ENCODE peak calls at places on chromosomes 13 and 19, in five cellular contexts. O is breast epithelium, K is tibial nerve, G is body of pancreas, C is upper lobe of left lung. A is an unnamed sample.

GRCh38 chr19:39951065-39951650 is 16.7 kb upstream of the FCGBP start:
- DNase-seq in O (no peak), K (no peak), G (no peak), C (no peak), A (no peak)

GRCh38 chr19:19372656-19373416 is 32.6 kb upstream of the GATAD2A start:
- DNase-seq in O (no peak), K (peak; percentile 25), G (peak; percentile 62), C (peak; percentile 92), A (no peak)

GRCh38 chr13:87810920-87811344 is 139.8 kb downstream of the SLITRK5 start:
- DNase-seq in O (no peak), K (no peak), G (no peak), C (no peak), A (no peak)

GRCh38 chr13:49580980-49581680 is 4.2 kb downstream of the RCBTB1 start:
- DNase-seq in O (no peak), K (no peak), G (no peak), C (no peak), A (no peak)

GRCh38 chr19:10760268-10760944 is 42.5 kb downstream of the DNM2 start:
- DNase-seq in O (no peak), K (no peak), G (no peak), C (no peak), A (no peak)

GRCh38 chr13:107808388-107808787 is 406.9 kb downstream of the LIG4 start:
- DNase-seq in O (no peak), K (no peak), G (no peak), C (no peak), A (no peak)

GRCh38 chr13:111116830-111117229 is 1.7 kb downstream of the ARHGEF7 start:
- DNase-seq in O (no peak), K (no peak), G (no peak), C (no peak), A (no peak)

GRCh38 chr13:75366380-75367280 is 115.3 kb downstream of the TBC1D4 start:
- DNase-seq in O (no peak), K (no peak), G (no peak), C (no peak), A (no peak)

GRCh38 chr13:42007844-42008243 is 40.6 kb upstream of the DGKH start:
- DNase-seq in O (no peak), K (no peak), G (no peak), C (no peak), A (no peak)

GRCh38 chr19:46766569-46767317 is 20.5 kb upstream of the STRN4 start:
- DNase-seq in O (no peak), K (no peak), G (peak; percentile 39), C (peak; percentile 66), A (no peak)

GRCh38 chr13:34432234-34432633 is 509.8 kb upstream of the NBEA start:
- DNase-seq in O (no peak), K (no peak), G (no peak), C (no peak), A (no peak)

GRCh38 chr13:92896842-92897241 is 329.8 kb upstream of the GPC6 start:
- DNase-seq in O (no peak), K (no peak), G (no peak), C (no peak), A (no peak)

GRCh38 chr13:93690139-93690538 is 463.5 kb downstream of the GPC6 start:
- DNase-seq in O (no peak), K (peak; percentile 18), G (no peak), C (no peak), A (no peak)

GRCh38 chr13:93794197-93794885 is 567.7 kb downstream of the GPC6 start:
- DNase-seq in O (no peak), K (no peak), G (no peak), C (no peak), A (no peak)

GRCh38 chr19:10228925-10229324 is 2.2 kb downstream of the S1PR2 start:
- DNase-seq in O (no peak), K (peak; percentile 31), G (no peak), C (no peak), A (no peak)

GRCh38 chr13:22486490-22486889 is 694.3 kb upstream of the SGCG start:
- DNase-seq in O (no peak), K (no peak), G (no peak), C (no peak), A (no peak)

GRCh38 chr13:96779691-96780090 is 214.6 kb downstream of the OXGR1 start:
- DNase-seq in O (no peak), K (no peak), G (no peak), C (no peak), A (no peak)

GRCh38 chr13:35225582-35225981 is 250.9 kb downstream of the MAB21L1 start:
- DNase-seq in O (no peak), K (no peak), G (no peak), C (no peak), A (no peak)

GRCh38 chr13:22874839-22875238 is 305.9 kb upstream of the SGCG start:
- DNase-seq in O (no peak), K (no peak), G (no peak), C (no peak), A (no peak)

GRCh38 chr19:14442904-14443631 is 10.0 kb downstream of the PKN1 start:
- DNase-seq in O (no peak), K (no peak), G (no peak), C (no peak), A (no peak)

GRCh38 chr19:33832633-33833032 is 36.0 kb downstream of the KCTD15 start:
- DNase-seq in O (no peak), K (no peak), G (no peak), C (no peak), A (no peak)

GRCh38 chr13:50668882-50669281 is 174.6 kb downstream of the DLEU7 start:
- DNase-seq in O (no peak), K (no peak), G (no peak), C (no peak), A (no peak)

GRCh38 chr19:50008532-50008931 is 16.6 kb downstream of the VRK3 start:
- DNase-seq in O (no peak), K (no peak), G (no peak), C (no peak), A (no peak)

GRCh38 chr13:76993021-76993420 is 1.1 kb downstream of the CLN5 start:
- DNase-seq in O (no peak), K (no peak), G (no peak), C (no peak), A (no peak)

GRCh38 chr19:1591421-1592022 is 1.1 kb downstream of the MBD3 start:
- DNase-seq in O (no peak), K (no peak), G (peak; percentile 40), C (no peak), A (no peak)

DNA sequence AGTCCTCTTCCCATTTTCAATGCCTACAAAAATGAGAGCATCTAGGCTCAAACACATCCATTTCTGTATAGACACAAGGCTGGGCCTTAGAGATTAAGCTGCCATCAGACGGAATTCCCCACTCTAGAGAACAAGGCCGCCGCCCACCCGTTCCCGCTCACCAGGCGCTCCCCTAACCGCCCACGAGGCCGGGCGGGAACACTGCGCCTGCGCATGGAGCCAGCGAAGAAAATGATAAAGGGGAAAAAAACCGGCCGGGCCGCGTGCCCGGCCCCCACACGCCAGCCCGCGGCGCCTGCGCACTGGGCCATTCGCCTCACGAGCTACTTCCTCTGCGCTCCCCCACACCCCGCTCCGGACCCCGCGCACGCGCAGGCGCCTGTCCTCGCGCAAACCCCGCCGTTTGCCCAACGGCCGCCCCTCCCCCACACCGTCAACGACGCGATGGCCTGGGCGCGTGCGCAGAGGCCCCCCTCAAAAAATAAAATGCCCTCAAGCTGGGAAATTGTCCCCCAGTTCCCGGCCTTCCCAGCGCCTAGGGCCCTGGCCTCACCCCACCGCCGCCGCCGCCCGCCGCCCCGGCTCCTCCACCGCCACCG is 540 bp downstream of the HNRNPL start:
- DNase-seq in O (peak; percentile 93), K (peak; percentile 94), G (peak; percentile 98), C (peak; percentile 96), A (peak; percentile 96)
- TF ChIP-seq POLR2A in O (no peak), K (no peak), G (no peak), C (no peak), A (no peak)

DNA sequence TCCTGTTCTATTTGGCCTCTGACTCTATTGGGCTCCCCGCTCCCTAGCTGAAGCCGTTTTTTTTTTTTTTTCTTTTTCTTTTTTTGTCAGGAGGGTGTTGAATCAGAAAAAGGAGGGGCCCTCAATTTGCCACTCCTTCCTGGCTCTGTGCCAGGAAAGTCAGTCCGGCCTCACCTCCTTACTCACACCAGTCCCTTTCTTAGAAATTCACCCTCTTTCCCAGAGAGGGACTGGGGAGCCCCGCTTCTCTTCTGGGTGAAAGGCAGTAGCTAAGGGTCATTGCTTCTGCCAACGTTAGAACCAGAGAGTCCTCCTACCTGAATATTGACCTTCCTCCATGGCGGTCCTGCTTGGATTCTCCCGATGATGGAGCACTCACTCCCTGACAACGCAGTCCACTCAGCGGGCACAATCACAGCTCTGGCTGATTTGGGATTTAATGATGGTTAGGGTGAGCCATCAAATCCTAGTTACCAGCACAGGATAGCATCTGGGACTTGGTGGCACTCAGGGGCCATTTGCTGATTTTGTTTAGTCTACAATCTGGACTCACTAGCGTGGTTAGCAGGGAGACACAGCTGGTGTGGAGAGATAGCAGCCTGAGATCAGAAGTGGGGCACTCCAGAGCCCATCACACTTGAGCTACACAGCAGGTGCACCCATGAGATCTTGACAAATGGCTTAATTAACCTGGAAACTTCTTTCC is 2.4 kb downstream of the FCER2 start:
- DNase-seq in O (no peak), K (no peak), G (no peak), C (no peak), A (no peak)
- TF ChIP-seq POLR2A in O (no peak), K (no peak), G (no peak), C (no peak), A (no peak)

GRCh38 chr13:19959831-19960672 is 1.5 kb downstream of the ZMYM2 start:
- DNase-seq in O (peak; percentile 80), K (peak; percentile 77), G (peak; percentile 91), C (peak; percentile 95), A (peak; percentile 91)
- TF ChIP-seq POLR2A in O (no peak), K (no peak), G (peak; percentile 59), C (no peak), A (no peak)

DNA sequence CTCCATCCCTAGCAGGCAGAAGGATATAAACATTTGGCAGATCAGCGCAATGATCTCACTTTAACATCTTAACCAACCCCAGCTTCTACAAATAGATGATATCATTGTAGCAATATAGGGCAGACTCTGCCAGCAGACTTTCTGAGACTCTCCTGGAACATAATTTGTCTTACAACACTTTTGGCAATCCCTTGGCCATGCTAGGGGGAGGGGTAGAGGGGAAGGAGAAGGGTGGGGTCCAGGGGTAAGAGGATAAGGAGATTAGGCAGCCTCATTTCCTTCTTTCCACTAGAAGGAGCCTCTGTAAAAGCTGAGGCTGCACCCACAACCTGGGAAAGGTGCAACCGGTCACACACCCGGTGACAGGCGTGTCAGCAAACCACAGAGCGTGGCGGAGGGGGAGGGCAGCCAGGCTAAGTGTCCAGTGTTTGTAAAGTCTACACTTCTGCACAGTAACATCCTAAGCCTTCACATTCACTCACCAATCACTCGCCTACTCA is 8.7 kb upstream of the UBAC2 start:
- DNase-seq in O (no peak), K (no peak), G (no peak), C (peak; percentile 39), A (no peak)
- TF ChIP-seq POLR2A in O (no peak), K (no peak), G (no peak), C (no peak), A (no peak)

A was measured in suprapubic skin.